ENCODE peak calls at places on chromosomes 7 and 10, in six cellular contexts. F is NCI-H524; H is stimulated activated naive CD4-positive, alpha-beta T cell; O is activated T-cell treated with anti-CD3 and anti-CD28 coated beads, Interleukin-2, amount 50 U/mL, for 72 hours; J is RKO; U is H7. N is an unnamed sample.
A peak's percentile ranks its signal among the peaks of the same experiment; 100 is the strongest.

GRCh38 chr10:132360766-132361447 is 28.9 kb downstream of the LRRC27 start:
- DNase-seq in F (no peak), O (peak; percentile 37), U (peak; percentile 92), H (no peak), J (peak; percentile 28), N (no peak)

GRCh38 chr7:104106106-104106505 is 101.7 kb downstream of the ORC5 start:
- DNase-seq in J (peak; percentile 38), F (peak; percentile 3), U (no peak), O (no peak), H (no peak), N (peak; percentile 18)

GRCh38 chr7:78576196-78576595 is 777.6 kb downstream of the PHTF2 start:
- DNase-seq in H (no peak), O (no peak), J (no peak), F (no peak), U (no peak), N (no peak)

GRCh38 chr7:11835260-11835659 is 3.3 kb upstream of the THSD7A start:
- DNase-seq in J (peak; percentile 3), O (no peak), H (no peak), U (peak; percentile 10), F (no peak), N (no peak)

GRCh38 chr7:103574536-103574935 is 128.5 kb upstream of the SLC26A5 start:
- DNase-seq in U (no peak), O (no peak), J (no peak), F (no peak), H (no peak), N (no peak)

GRCh38 chr10:3036155-3036554 is 31.2 kb upstream of the PFKP start:
- DNase-seq in U (no peak), F (no peak), J (no peak), H (no peak), O (no peak), N (no peak)

GRCh38 chr7:44639701-44640321 is 33.4 kb downstream of the OGDH start:
- DNase-seq in J (no peak), F (no peak), U (peak; percentile 56), O (no peak), H (no peak), N (peak; percentile 95)

GRCh38 chr10:123808286-123808685 is 83.3 kb downstream of the CPXM2 start:
- DNase-seq in J (no peak), O (no peak), U (no peak), F (no peak), H (no peak), N (no peak)

GRCh38 chr7:78323118-78323517 is 524.5 kb downstream of the PHTF2 start:
- DNase-seq in F (no peak), O (no peak), H (no peak), J (no peak), U (no peak), N (no peak)

GRCh38 chr7:17988136-17988535 is 39.5 kb downstream of the PRPS1L1 start:
- DNase-seq in F (no peak), O (no peak), U (no peak), J (no peak), H (no peak), N (no peak)

GRCh38 chr10:78685466-78686163 is 383.2 kb upstream of the ZMIZ1 start:
- DNase-seq in H (no peak), U (no peak), F (no peak), O (no peak), J (no peak), N (no peak)

GRCh38 chr10:123995082-123995460 is 98.3 kb downstream of the CHST15 start:
- DNase-seq in F (no peak), J (no peak), H (no peak), U (no peak), O (no peak), N (peak; percentile 63)

GRCh38 chr7:94333810-94334209 is 60.9 kb upstream of the COL1A2 start:
- DNase-seq in J (no peak), O (no peak), U (no peak), H (no peak), F (no peak), N (peak; percentile 10)

GRCh38 chr10:13936826-13937225 is 350.1 kb downstream of the PRPF18 start:
- DNase-seq in F (no peak), U (no peak), O (no peak), H (no peak), J (no peak), N (no peak)

GRCh38 chr10:132879408-132880147 is 62.8 kb downstream of the CFAP46 start:
- DNase-seq in J (no peak), U (peak; percentile 77), O (no peak), F (no peak), H (no peak), N (no peak)

GRCh38 chr10:67969875-67970274 is 85.4 kb downstream of the SIRT1 start:
- DNase-seq in H (no peak), U (no peak), O (no peak), F (no peak), J (no peak), N (no peak)

GRCh38 chr10:122515022-122515424 is 45.5 kb upstream of the DMBT1 start:
- DNase-seq in U (no peak), H (no peak), F (no peak), O (no peak), J (no peak), N (no peak)

GRCh38 chr10:86344714-86345161 is 21.9 kb downstream of the GRID1 start:
- DNase-seq in O (no peak), U (no peak), F (no peak), J (no peak), H (no peak), N (no peak)

GRCh38 chr7:13312327-13312726 is 624.9 kb downstream of the ARL4A start:
- DNase-seq in J (peak; percentile 15), H (no peak), F (no peak), O (no peak), U (no peak), N (no peak)

GRCh38 chr10:72058989-72059842 is 29.1 kb downstream of the SPOCK2 start:
- DNase-seq in J (no peak), H (no peak), F (no peak), O (no peak), U (peak; percentile 54), N (peak; percentile 19)

GRCh38 chr7:92831716-92832622 is 4.4 kb downstream of the CDK6 start:
- DNase-seq in J (peak; percentile 69), O (no peak), H (no peak), F (no peak), U (peak; percentile 19), N (peak; percentile 88)

GRCh38 chr10:79246606-79247275 is 100.5 kb upstream of the PPIF start:
- DNase-seq in O (no peak), U (no peak), H (no peak), J (no peak), F (no peak), N (peak; percentile 20)

GRCh38 chr7:151416921-151417320 is 7.1 kb upstream of the WDR86 start:
- DNase-seq in H (no peak), J (no peak), U (no peak), O (no peak), F (no peak), N (no peak)

GRCh38 chr7:23468721-23469149 is 1.6 kb downstream of the IGF2BP3 start:
- DNase-seq in U (peak; percentile 53), H (peak; percentile 35), J (peak; percentile 16), O (peak; percentile 25), F (no peak), N (peak; percentile 57)

GRCh38 chr7:112105584-112106540 is 100.3 kb downstream of the DOCK4 start:
- DNase-seq in O (no peak), U (no peak), F (peak; percentile 50), H (no peak), J (no peak), N (no peak)

GRCh38 chr10:593901-594457 is 95.5 kb downstream of the DIP2C start:
- DNase-seq in U (no peak), F (no peak), H (no peak), J (no peak), O (no peak), N (peak; percentile 35)

GRCh38 chr10:117004627-117005453 is at the start of gene SHTN1:
- DNase-seq in U (peak; percentile 84), J (peak; percentile 77), F (no peak), O (peak; percentile 38), H (no peak), N (peak; percentile 79)

GRCh38 chr7:105003275-105003674 is 10.7 kb upstream of the KMT2E start:
- DNase-seq in H (no peak), F (no peak), J (peak; percentile 75), U (no peak), O (peak; percentile 50), N (peak; percentile 89)

N was measured in Daoy.